ENCODE peak calls at places on chromosomes 2 and 18, in ten cellular contexts. P is body of pancreas; S is GM06990; D is ecto neural progenitor cell; Q is progenitor cell of endocrine pancreas; W is tibial artery; O is RWPE1; R is tibial nerve; Z is stimulated activated CD4-positive, alpha-beta T cell treated with anti-CD3 and anti-CD28 coated beads, Interleukin-4, amount 100 ng/mL, for 1 hour; N is NCI-H1105. G is an unnamed sample.

GRCh38 chr2:39468574-39469331 is 31.7 kb upstream of the MAP4K3 start:
- DNase-seq in P (peak; percentile 31), S (no peak), D (no peak), Q (no peak), W (no peak), O (no peak), R (no peak), Z (no peak), N (no peak), G (no peak)

GRCh38 chr2:97995026-97995733 is 568 bp downstream of the TMEM131 start:
- DNase-seq in P (peak; percentile 48), S (peak; percentile 87), D (no peak), Q (peak; percentile 37), W (peak; percentile 74), O (peak; percentile 43), R (no peak), Z (peak; percentile 44), N (peak; percentile 15), G (peak; percentile 82)

GRCh38 chr2:34069604-34070003 is 470.5 kb upstream of the FAM98A start:
- DNase-seq in P (no peak), S (no peak), D (no peak), Q (no peak), W (no peak), O (no peak), R (no peak), Z (no peak), N (no peak), G (no peak)

GRCh38 chr2:36820942-36821605 is 124.6 kb downstream of the VIT start:
- DNase-seq in P (peak; percentile 30), S (no peak), D (no peak), Q (no peak), W (no peak), O (no peak), R (no peak), Z (no peak), N (no peak), G (no peak)

GRCh38 chr2:149525323-149525722 is 62.3 kb downstream of the MMADHC start:
- DNase-seq in P (no peak), S (no peak), D (no peak), Q (no peak), W (no peak), O (no peak), R (no peak), Z (no peak), N (no peak), G (no peak)

GRCh38 chr18:38459086-38459485 is 893.5 kb upstream of the CELF4 start:
- DNase-seq in P (no peak), S (no peak), D (peak; percentile 67), Q (no peak), W (no peak), O (no peak), R (no peak), Z (no peak), N (no peak), G (no peak)

GRCh38 chr2:15944325-15945017 is 4.1 kb downstream of the MYCN start:
- DNase-seq in P (no peak), S (no peak), D (no peak), Q (no peak), W (no peak), O (no peak), R (no peak), Z (no peak), N (no peak), G (no peak)

GRCh38 chr2:170313636-170314348 is 135.8 kb downstream of the MYO3B start:
- DNase-seq in P (no peak), S (no peak), D (no peak), Q (no peak), W (no peak), O (no peak), R (no peak), Z (no peak), N (peak; percentile 54), G (no peak)

GRCh38 chr2:98775146-98775988 is 44.4 kb upstream of the MGAT4A start:
- DNase-seq in P (peak; percentile 50), S (no peak), D (no peak), Q (no peak), W (peak; percentile 83), O (no peak), R (no peak), Z (no peak), N (peak; percentile 40), G (no peak)

GRCh38 chr2:39424951-39425350 is 12.1 kb downstream of the MAP4K3 start:
- DNase-seq in P (no peak), S (no peak), D (no peak), Q (no peak), W (no peak), O (no peak), R (no peak), Z (no peak), N (no peak), G (no peak)

GRCh38 chr18:374735-375168 is 106.9 kb upstream of the THOC1 start:
- DNase-seq in P (peak; percentile 92), S (no peak), D (no peak), Q (no peak), W (no peak), O (no peak), R (peak; percentile 44), Z (no peak), N (no peak), G (no peak)

GRCh38 chr2:156319811-156320490 is 12.6 kb downstream of the NR4A2 start:
- DNase-seq in P (peak; percentile 88), S (no peak), D (peak; percentile 61), Q (no peak), W (peak; percentile 90), O (no peak), R (no peak), Z (no peak), N (no peak), G (peak; percentile 36)

GRCh38 chr18:55302337-55302833 is 285.6 kb downstream of the TCF4 start:
- DNase-seq in P (no peak), S (no peak), D (no peak), Q (no peak), W (no peak), O (no peak), R (no peak), Z (no peak), N (no peak), G (no peak)

GRCh38 chr2:61718965-61719364 is 134.9 kb downstream of the FAM161A start:
- DNase-seq in P (no peak), S (no peak), D (no peak), Q (no peak), W (no peak), O (no peak), R (no peak), Z (no peak), N (no peak), G (no peak)

GRCh38 chr2:201959626-201960025 is 74.0 kb upstream of the FZD7 start:
- DNase-seq in P (no peak), S (no peak), D (no peak), Q (no peak), W (no peak), O (no peak), R (no peak), Z (no peak), N (no peak), G (no peak)

GRCh38 chr2:168160897-168161296 is 86.5 kb downstream of the STK39 start:
- DNase-seq in P (no peak), S (no peak), D (no peak), Q (no peak), W (no peak), O (peak; percentile 4), R (no peak), Z (no peak), N (no peak), G (peak; percentile 8)

GRCh38 chr2:201250741-201251140 is 9.6 kb upstream of the CASP8 start:
- DNase-seq in P (no peak), S (no peak), D (no peak), Q (no peak), W (no peak), O (no peak), R (no peak), Z (no peak), N (no peak), G (no peak)

GRCh38 chr18:75293591-75293990 is 83.0 kb downstream of the TSHZ1 start:
- DNase-seq in P (no peak), S (no peak), D (no peak), Q (no peak), W (no peak), O (no peak), R (no peak), Z (no peak), N (no peak), G (no peak)

GRCh38 chr2:8511868-8512612 is 169.8 kb upstream of the ID2 start:
- DNase-seq in P (no peak), S (no peak), D (no peak), Q (no peak), W (no peak), O (no peak), R (no peak), Z (no peak), N (no peak), G (no peak)

GRCh38 chr2:25042321-25043240 is 705 bp downstream of the EFR3B start:
- DNase-seq in P (peak; percentile 25), S (peak; percentile 39), D (peak; percentile 80), Q (no peak), W (peak; percentile 69), O (no peak), R (no peak), Z (peak; percentile 3), N (peak; percentile 47), G (peak; percentile 33)

GRCh38 chr2:172552547-172553291 is 3.2 kb upstream of the PDK1 start:
- DNase-seq in P (no peak), S (no peak), D (no peak), Q (no peak), W (no peak), O (peak; percentile 34), R (no peak), Z (no peak), N (no peak), G (no peak)

GRCh38 chr2:94273242-94273641 is 598.0 kb upstream of the TEKT4 start:
- DNase-seq in P (no peak), S (no peak), D (no peak), Q (no peak), W (no peak), O (no peak), R (no peak), Z (no peak), N (no peak), G (no peak)

GRCh38 chr18:8854962-8855361 is 149.6 kb downstream of the MTCL1 start:
- DNase-seq in P (no peak), S (no peak), D (no peak), Q (no peak), W (no peak), O (no peak), R (no peak), Z (no peak), N (no peak), G (no peak)

GRCh38 chr2:30796723-30797122 is 10.5 kb downstream of the CAPN13 start:
- DNase-seq in P (peak; percentile 46), S (no peak), D (no peak), Q (no peak), W (no peak), O (no peak), R (no peak), Z (no peak), N (no peak), G (no peak)

GRCh38 chr2:100142393-100142792 is at the start of gene AFF3:
- DNase-seq in P (peak; percentile 25), S (peak; percentile 72), D (no peak), Q (no peak), W (no peak), O (no peak), R (peak; percentile 10), Z (peak; percentile 19), N (no peak), G (peak; percentile 77)

GRCh38 chr2:5915926-5916325 is 223.7 kb downstream of the SOX11 start:
- DNase-seq in P (peak; percentile 15), S (no peak), D (peak; percentile 60), Q (no peak), W (no peak), O (no peak), R (no peak), Z (no peak), N (peak; percentile 3), G (no peak)

GRCh38 chr2:44392338-44392943 is 30.7 kb downstream of the CAMKMT start:
- DNase-seq in P (peak; percentile 53), S (peak; percentile 4), D (no peak), Q (peak; percentile 18), W (no peak), O (peak; percentile 11), R (peak; percentile 76), Z (peak; percentile 56), N (peak; percentile 36), G (no peak)

GRCh38 chr2:74625658-74626425 is 22.3 kb downstream of the M1AP start:
- DNase-seq in P (no peak), S (no peak), D (no peak), Q (no peak), W (no peak), O (no peak), R (no peak), Z (no peak), N (no peak), G (no peak)